ENCODE peak calls at places on chromosomes 4 and X, in five cellular contexts. X is upper lobe of right lung, V is RWPE2, W is psoas muscle, R is stomach. B is an unnamed sample.

GRCh38 chrX:6574762-6575161 is 39.8 kb upstream of the VCX3A start:
- DNase-seq in V (no peak), R (no peak), W (no peak), X (no peak), B (no peak)

GRCh38 chr4:3679851-3680311 is 86.3 kb upstream of the ADRA2C start:
- DNase-seq in W (no peak), R (no peak), V (peak; percentile 68), X (peak; percentile 60), B (no peak)

GRCh38 chrX:150361777-150362351 is 1.3 kb upstream of the MAMLD1 start:
- DNase-seq in R (no peak), X (no peak), V (no peak), W (peak; percentile 19), B (no peak)

GRCh38 chr4:38757945-38758344 is 24.8 kb downstream of the TLR10 start:
- DNase-seq in V (no peak), R (peak; percentile 33), W (no peak), X (no peak), B (no peak)

GRCh38 chr4:148444296-148445070 is 2.3 kb upstream of the NR3C2 start:
- DNase-seq in V (no peak), X (peak; percentile 82), W (peak; percentile 51), R (peak; percentile 42), B (peak; percentile 55)

GRCh38 chrX:80285131-80285773 is 135.0 kb upstream of the TENT5D start:
- DNase-seq in V (no peak), W (no peak), R (no peak), X (no peak), B (no peak)

GRCh38 chr4:43379001-43379400 is 486.5 kb downstream of the GRXCR1 start:
- DNase-seq in R (no peak), X (no peak), V (no peak), W (no peak), B (no peak)

GRCh38 chrX:130086414-130087207 is 23.7 kb downstream of the ELF4 start:
- DNase-seq in W (no peak), X (no peak), R (no peak), V (no peak), B (no peak)

GRCh38 chr4:30720656-30721352 is 635 bp downstream of the PCDH7 start:
- DNase-seq in V (peak; percentile 66), W (peak; percentile 21), X (no peak), R (no peak), B (peak; percentile 14)

GRCh38 chr4:149784018-149784417 is 31.6 kb downstream of the IQCM start:
- DNase-seq in W (no peak), V (no peak), R (no peak), X (no peak), B (no peak)

GRCh38 chr4:83320548-83320947 is 14.1 kb downstream of the HPSE start:
- DNase-seq in V (no peak), X (peak; percentile 70), W (peak; percentile 46), R (peak; percentile 28), B (peak; percentile 45)

GRCh38 chrX:11881485-11882170 is 123.6 kb downstream of the MSL3 start:
- DNase-seq in V (no peak), W (no peak), X (no peak), R (no peak), B (no peak)

GRCh38 chr4:102620697-102621497 is 119.7 kb downstream of the NFKB1 start:
- DNase-seq in R (peak; percentile 58), X (no peak), W (no peak), V (no peak), B (no peak)

GRCh38 chr4:8199594-8200301 is 658 bp downstream of the SH3TC1 start:
- DNase-seq in V (no peak), X (peak; percentile 78), R (peak; percentile 55), W (no peak), B (no peak)

GRCh38 chrX:123422875-123423274 is 238.8 kb downstream of the GRIA3 start:
- DNase-seq in W (no peak), V (no peak), R (no peak), X (no peak), B (peak; percentile 4)

GRCh38 chr4:107600456-107600855 is 119.6 kb downstream of the PAPSS1 start:
- DNase-seq in R (no peak), X (no peak), W (no peak), V (no peak), B (no peak)

GRCh38 chr4:81084029-81084428 is 53.5 kb downstream of the BMP3 start:
- DNase-seq in W (no peak), X (no peak), V (no peak), R (no peak), B (no peak)

GRCh38 chr4:123415977-123416376 is 19.4 kb downstream of the SPRY1 start:
- DNase-seq in W (no peak), V (no peak), X (no peak), R (no peak), B (no peak)

GRCh38 chr4:145881991-145882390 is 56.6 kb downstream of the ZNF827 start:
- DNase-seq in X (peak; percentile 76), W (no peak), V (peak; percentile 67), R (peak; percentile 88), B (no peak)

GRCh38 chr4:100738388-100739165 is 220.8 kb upstream of the EMCN start:
- DNase-seq in V (peak; percentile 87), W (no peak), X (no peak), R (peak; percentile 31), B (peak; percentile 5)

GRCh38 chr4:39698424-39699009 is 581 bp downstream of the UBE2K start:
- DNase-seq in R (peak; percentile 32), W (peak; percentile 35), X (peak; percentile 76), V (peak; percentile 55), B (peak; percentile 46)

GRCh38 chr4:98245226-98245625 is 16.0 kb upstream of the RAP1GDS1 start:
- DNase-seq in W (no peak), R (no peak), V (no peak), X (no peak), B (no peak)

GRCh38 chr4:86640469-86640868 is 46.4 kb downstream of the PTPN13 start:
- DNase-seq in W (no peak), R (no peak), X (no peak), V (no peak), B (no peak)

GRCh38 chr4:48774760-48775398 is 5.2 kb downstream of the FRYL start:
- DNase-seq in X (no peak), R (no peak), V (no peak), W (no peak), B (no peak)

GRCh38 chr4:142846105-142846728 is at the start of gene INPP4B:
- DNase-seq in V (peak; percentile 47), X (peak; percentile 69), W (peak; percentile 34), R (peak; percentile 34), B (peak; percentile 39)

GRCh38 chr4:64146030-64146429 is 263.2 kb downstream of the TECRL start:
- DNase-seq in W (no peak), V (no peak), X (no peak), R (no peak), B (no peak)

GRCh38 chrX:1802912-1803311 is 188.1 kb downstream of the ASMT start:
- DNase-seq in X (no peak), V (no peak), R (no peak), W (no peak), B (no peak)

GRCh38 chr4:150647008-150647407 is 65.1 kb downstream of the MAB21L2 start:
- DNase-seq in W (no peak), V (no peak), R (no peak), X (no peak), B (no peak)

GRCh38 chr4:147118523-147118922 is 172.9 kb upstream of the TTC29 start:
- DNase-seq in W (no peak), R (no peak), V (no peak), X (no peak), B (peak; percentile 49)

GRCh38 chr4:107546637-107547036 is 173.4 kb downstream of the PAPSS1 start:
- DNase-seq in V (no peak), W (no peak), R (no peak), X (no peak), B (no peak)

GRCh38 chr4:78426972-78427371 is 124.6 kb upstream of the ANXA3 start:
- DNase-seq in R (no peak), X (no peak), V (no peak), W (no peak), B (no peak)

GRCh38 chrX:53284684-53285447 is 3.5 kb upstream of the IQSEC2 start:
- DNase-seq in W (peak; percentile 64), X (peak; percentile 74), V (no peak), R (peak; percentile 67), B (peak; percentile 40)

GRCh38 chr4:56505269-56506109 is at the start of gene ARL9:
- DNase-seq in X (peak; percentile 81), R (peak; percentile 70), V (no peak), W (peak; percentile 38), B (peak; percentile 10)

DNA sequence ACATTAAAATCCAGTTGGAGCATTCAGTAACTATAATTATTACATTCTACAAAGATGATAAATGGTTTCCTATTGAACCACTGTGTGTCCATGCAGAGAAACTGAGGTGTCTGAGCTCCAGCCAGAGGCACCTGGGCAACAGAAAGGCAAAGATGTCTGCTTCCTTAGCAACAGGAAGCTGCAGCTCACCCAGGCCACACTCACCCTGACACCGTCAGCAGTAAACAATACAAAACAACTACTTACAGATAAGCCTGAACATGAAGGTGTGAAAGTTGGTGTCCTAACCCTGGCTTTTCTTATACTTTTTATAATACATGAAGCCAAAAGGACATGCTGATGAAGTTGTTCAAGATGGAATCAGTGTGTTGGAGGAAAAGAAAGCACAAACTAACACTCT is 117.2 kb downstream of the SYNPO2 start:
- DNase-seq in X (no peak), W (no peak), R (no peak), V (no peak), B (no peak)
- H3K27ac ChIP-seq in X (no peak overlapping the region), W (peak overlapping the region; percentile 59), R (peak overlapping the region; percentile 60), V (no peak overlapping the region), B (no peak overlapping the region)

DNA sequence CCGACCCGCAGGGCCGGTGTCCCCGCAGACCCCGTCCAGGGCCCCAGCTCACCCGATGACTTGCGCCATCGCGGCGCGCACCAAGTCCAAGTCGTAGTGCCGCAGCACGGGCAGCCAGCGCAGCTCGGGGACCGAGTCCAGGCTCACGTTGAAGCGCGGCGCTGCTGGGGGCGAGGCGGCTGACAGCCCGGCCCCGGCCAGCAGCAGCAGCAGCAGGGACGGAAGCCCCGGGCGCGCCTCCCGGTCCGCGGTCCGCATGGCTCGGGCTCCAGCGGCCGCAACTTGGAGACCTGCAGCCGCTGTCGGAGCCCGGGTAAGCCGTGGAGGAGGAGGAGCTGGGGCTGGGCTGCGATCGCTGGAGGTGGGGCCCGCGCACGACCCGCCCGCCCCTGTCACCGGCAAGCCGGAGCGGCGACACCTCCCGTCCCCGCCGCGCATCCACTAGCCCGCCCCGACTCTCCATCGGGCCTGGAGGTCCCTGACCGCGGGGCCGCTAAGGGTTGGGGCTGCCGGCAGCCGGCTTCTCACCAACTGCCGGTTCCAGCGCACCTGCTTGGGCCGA is at the start of gene NAAA:
- DNase-seq in X (peak; percentile 86), V (peak; percentile 73), W (peak; percentile 65), R (peak; percentile 89), B (peak; percentile 82)
- TF ChIP-seq CTCF in X (no peak), V (peak; percentile 39), W (peak; percentile 55), R (peak; percentile 51), B (no peak)

GRCh38 chrX:136166221-136166855 is 19.0 kb downstream of the FHL1 start:
- DNase-seq in X (no peak), V (no peak), R (no peak), W (no peak), B (peak; percentile 23)
- H3K4me3 ChIP-seq in X (no peak overlapping the region), V (no peak overlapping the region), R (peak overlapping the region; percentile 4), W (no peak overlapping the region), B (no peak overlapping the region)

DNA sequence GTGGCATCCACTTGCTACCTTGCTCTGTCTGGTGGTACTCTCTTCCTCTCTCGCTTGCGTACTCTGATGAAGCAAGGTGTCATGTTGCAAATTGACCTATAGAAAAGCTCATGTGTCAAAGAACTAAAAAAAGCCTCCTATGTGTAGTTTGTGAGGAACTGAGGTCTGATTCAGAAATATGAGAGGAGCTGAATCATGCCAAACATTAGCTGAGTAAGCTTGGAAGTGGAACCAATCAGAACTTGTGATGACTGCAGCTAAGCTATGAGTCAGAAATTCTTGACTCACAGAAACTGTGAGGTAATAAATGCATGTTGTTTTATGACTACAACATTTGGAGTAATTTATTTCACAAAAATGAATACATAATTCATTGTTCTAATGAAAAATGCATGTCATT is 2138.8 kb downstream of the PCDH7 start:
- DNase-seq in V (no peak), X (no peak), W (no peak), R (no peak), B (no peak)
- H3K27ac ChIP-seq in V (no peak overlapping the region), X (no peak overlapping the region), W (no peak overlapping the region), R (no peak overlapping the region), B (no peak overlapping the region)